ENCODE peak calls at places on chromosomes 11 and 22, in eight cellular contexts. N is HL-60, Z is thyroid gland, J is psoas muscle, F is HFFc6, M is kidney, Y is AG04450, D is fibroblast of pulmonary artery. Q is an unnamed sample.

GRCh38 chr11:72771507-72771906 is 19.3 kb upstream of the ARAP1 start:
- DNase-seq in N (no peak), Z (no peak), J (no peak), F (peak), M (no peak), Y (peak), D (peak), Q (no peak)

GRCh38 chr22:39221999-39222686 is 22.6 kb downstream of the PDGFB start:
- DNase-seq in N (no peak), Z (no peak), J (peak), F (no peak), M (peak), Y (no peak), D (no peak), Q (no peak)

GRCh38 chr11:96307748-96308133 is 35.3 kb downstream of the MAML2 start:
- DNase-seq in N (no peak), Z (no peak), J (no peak), F (peak), M (no peak), Y (peak), D (peak), Q (peak)

GRCh38 chr11:76603202-76603601 is 67.3 kb downstream of the LRRC32 start:
- DNase-seq in N (no peak), Z (no peak), J (no peak), F (no peak), M (no peak), Y (no peak), D (no peak), Q (no peak)

GRCh38 chr11:58905716-58906547 is 33.4 kb upstream of the GLYATL1 start:
- DNase-seq in N (no peak), Z (peak), J (peak), F (peak), M (no peak), Y (peak), D (peak), Q (peak)

GRCh38 chr22:42868751-42869251 is 11.7 kb upstream of the ARFGAP3 start:
- DNase-seq in N (no peak), Z (peak), J (peak), F (no peak), M (peak), Y (no peak), D (no peak), Q (no peak)

GRCh38 chr22:44578115-44578457 is 80.1 kb upstream of the RTL6 start:
- DNase-seq in N (no peak), Z (no peak), J (peak), F (no peak), M (no peak), Y (no peak), D (no peak), Q (no peak)

GRCh38 chr22:35315855-35316745 is 16.4 kb downstream of the TOM1 start:
- DNase-seq in N (no peak), Z (peak), J (peak), F (no peak), M (no peak), Y (no peak), D (no peak), Q (no peak)

DNA sequence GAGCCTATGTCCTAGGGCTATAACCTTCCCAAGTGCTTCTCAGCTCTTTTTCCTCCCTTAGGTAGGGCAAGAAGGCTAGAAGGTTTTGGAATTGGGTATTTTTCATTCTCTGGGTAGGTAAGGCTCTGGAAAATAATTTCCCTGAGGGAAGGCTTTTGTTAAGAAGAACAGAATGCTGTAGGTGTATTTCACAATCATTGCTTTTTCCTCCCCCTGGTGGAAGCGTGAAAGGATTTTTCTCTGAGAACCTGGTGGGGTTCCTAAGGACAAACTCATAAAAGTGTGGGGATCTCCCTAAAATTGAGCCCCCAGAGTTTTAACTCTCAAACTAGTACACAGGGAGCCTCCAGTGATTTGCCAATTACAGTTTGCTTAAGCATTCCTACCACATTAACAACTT is 41.1 kb upstream of the NARS2 start:
- DNase-seq in N (no peak), Z (no peak), J (no peak), F (no peak), M (no peak), Y (no peak), D (peak), Q (no peak)
- TF ChIP-seq CTCF in N (no peak), Z (no peak), J (no peak), F (peak), M (no peak), Y (peak), D (no peak), Q (no peak)

GRCh38 chr11:8102296-8102915 is 21.4 kb downstream of the TUB start:
- DNase-seq in N (no peak), Z (no peak), J (no peak), F (no peak), M (no peak), Y (no peak), D (no peak), Q (no peak)
- TF ChIP-seq CTCF in N (no peak), Z (no peak), J (no peak), F (no peak), M (no peak), Y (no peak), D (no peak), Q (no peak)

GRCh38 chr22:50469377-50470305 is 5.2 kb downstream of the SBF1 start:
- DNase-seq in N (peak), Z (peak), J (peak), F (no peak), M (peak), Y (no peak), D (peak), Q (no peak)
- TF ChIP-seq CTCF in N (no peak), Z (no peak), J (no peak), F (no peak), M (no peak), Y (no peak), D (no peak), Q (no peak)

GRCh38 chr22:46134111-46134705 is 16.1 kb upstream of the PPARA start:
- DNase-seq in N (no peak), Z (no peak), J (no peak), F (no peak), M (peak), Y (no peak), D (no peak), Q (no peak)
- TF ChIP-seq CTCF in N (no peak), Z (no peak), J (no peak), F (no peak), M (no peak), Y (no peak), D (no peak), Q (no peak)